ENCODE peak calls at places on chromosome X, in four cellular contexts. D, M, V and N are unnamed samples.
A peak's percentile ranks its signal among the peaks of the same experiment; 100 is the strongest.

GRCh38 chrX:32451954-32452518 is 759.3 kb downstream of the DMD start:
- DNase-seq in D (no peak), M (no peak), V (no peak), N (no peak)

GRCh38 chrX:149641432-149641831 is 9.8 kb upstream of the TMEM185A start:
- DNase-seq in D (no peak), M (no peak), V (no peak), N (no peak)

GRCh38 chrX:131617182-131617581 is 73.3 kb downstream of the OR13H1 start:
- DNase-seq in D (no peak), M (peak; percentile 1), V (no peak), N (no peak)

GRCh38 chrX:123184858-123185251 is 777 bp downstream of the GRIA3 start:
- DNase-seq in D (peak; percentile 21), M (no peak), V (peak; percentile 50), N (no peak)

GRCh38 chrX:33741807-33742206 is 390.3 kb downstream of the FAM47A start:
- DNase-seq in D (no peak), M (no peak), V (no peak), N (no peak)

GRCh38 chrX:130902446-130902782 is 595 bp downstream of the ENOX2 start:
- DNase-seq in D (no peak), M (no peak), V (no peak), N (no peak)

GRCh38 chrX:51860679-51861078 is 32.7 kb upstream of the MAGED1 start:
- DNase-seq in D (no peak), M (peak; percentile 32), V (no peak), N (no peak)

GRCh38 chrX:37677765-37678164 is 7.8 kb upstream of the XK start:
- DNase-seq in D (no peak), M (no peak), V (no peak), N (no peak)

GRCh38 chrX:26192204-26192603 is at the start of gene MAGEB6:
- DNase-seq in D (no peak), M (no peak), V (no peak), N (no peak)

GRCh38 chrX:10198254-10198653 is 41.5 kb downstream of the CLCN4 start:
- DNase-seq in D (no peak), M (peak; percentile 79), V (no peak), N (no peak)

GRCh38 chrX:39283239-39283638 is 482.0 kb downstream of the MID1IP1 start:
- DNase-seq in D (no peak), M (no peak), V (no peak), N (no peak)

GRCh38 chrX:94058728-94059382 is 384.8 kb downstream of the FAM133A start:
- DNase-seq in D (no peak), M (no peak), V (no peak), N (no peak)

GRCh38 chrX:88355252-88355651 is 391.8 kb upstream of the CPXCR1 start:
- DNase-seq in D (no peak), M (no peak), V (no peak), N (no peak)

GRCh38 chrX:108139303-108139702 is 47.7 kb downstream of the ATG4A start:
- DNase-seq in D (no peak), M (no peak), V (no peak), N (no peak)

GRCh38 chrX:74179071-74179470 is 124.9 kb upstream of the ZCCHC13 start:
- DNase-seq in D (no peak), M (peak; percentile 68), V (no peak), N (no peak)

GRCh38 chrX:56026816-56027215 is 205.3 kb upstream of the KLF8 start:
- DNase-seq in D (no peak), M (no peak), V (no peak), N (no peak)

GRCh38 chrX:155747520-155747919 is 133.6 kb upstream of the VAMP7 start:
- DNase-seq in D (peak; percentile 22), M (no peak), V (peak; percentile 45), N (no peak)

GRCh38 chrX:73855546-73855945 is 292.5 kb downstream of the CHIC1 start:
- DNase-seq in D (peak; percentile 40), M (peak; percentile 70), V (peak; percentile 66), N (no peak)

GRCh38 chrX:136708348-136708747 is 60.4 kb downstream of the CD40LG start:
- DNase-seq in D (no peak), M (peak; percentile 13), V (no peak), N (no peak)

GRCh38 chrX:56231706-56232105 is 450 bp upstream of the KLF8 start:
- DNase-seq in D (no peak), M (no peak), V (no peak), N (no peak)

GRCh38 chrX:136598631-136599030 is 49.3 kb upstream of the CD40LG start:
- DNase-seq in D (no peak), M (no peak), V (no peak), N (no peak)

GRCh38 chrX:150058728-150059127 is 120.4 kb upstream of the EOLA2 start:
- DNase-seq in D (no peak), M (no peak), V (no peak), N (no peak)

GRCh38 chrX:22097295-22097694 is 65.2 kb downstream of the PHEX start:
- DNase-seq in D (peak; percentile 22), M (peak; percentile 92), V (no peak), N (no peak)

GRCh38 chrX:15204130-15204751 is 65.6 kb downstream of the ASB9 start:
- DNase-seq in D (no peak), M (no peak), V (no peak), N (no peak)

GRCh38 chrX:115892056-115892708 is 278.4 kb upstream of the AGTR2 start:
- DNase-seq in D (no peak), M (no peak), V (no peak), N (no peak)

GRCh38 chrX:49155243-49155899 is 7.2 kb upstream of the MAGIX start:
- DNase-seq in D (peak; percentile 38), M (peak; percentile 58), V (no peak), N (no peak)

GRCh38 chrX:39682778-39683177 is 415.0 kb downstream of the BCOR start:
- DNase-seq in D (no peak), M (no peak), V (no peak), N (no peak)

GRCh38 chrX:30779453-30780030 is 109.5 kb downstream of the TAB3 start:
- DNase-seq in D (no peak), M (no peak), V (no peak), N (no peak)

GRCh38 chrX:68049466-68049865 is 383.8 kb downstream of the OPHN1 start:
- DNase-seq in D (no peak), M (peak; percentile 4), V (no peak), N (no peak)

GRCh38 chrX:143635915-143636314 is at the start of gene SLITRK4:
- DNase-seq in D (no peak), M (no peak), V (no peak), N (no peak)

GRCh38 chrX:2445662-2446623 is 54.8 kb downstream of the DHRSX start:
- DNase-seq in D (no peak), M (no peak), V (no peak), N (no peak)

GRCh38 chrX:115226929-115227328 is 7.0 kb downstream of the LRCH2 start:
- DNase-seq in D (no peak), M (peak; percentile 28), V (no peak), N (no peak)

GRCh38 chrX:10615931-10616780 is 4.2 kb downstream of the MID1 start:
- DNase-seq in D (peak; percentile 23), M (peak; percentile 58), V (peak; percentile 47), N (no peak)

GRCh38 chrX:79361192-79361870 is 5.8 kb downstream of the ITM2A start:
- DNase-seq in D (no peak), M (no peak), V (no peak), N (no peak)

GRCh38 chrX:79366556-79366887 is 612 bp downstream of the ITM2A start:
- DNase-seq in D (no peak), M (no peak), V (no peak), N (no peak)

GRCh38 chrX:79366888-79367749 is at the start of gene ITM2A:
- DNase-seq in D (peak; percentile 27), M (no peak), V (peak; percentile 44), N (no peak)

GRCh38 chrX:79365591-79365990 is 1.5 kb downstream of the ITM2A start:
- DNase-seq in D (no peak), M (no peak), V (no peak), N (no peak)

DNA sequence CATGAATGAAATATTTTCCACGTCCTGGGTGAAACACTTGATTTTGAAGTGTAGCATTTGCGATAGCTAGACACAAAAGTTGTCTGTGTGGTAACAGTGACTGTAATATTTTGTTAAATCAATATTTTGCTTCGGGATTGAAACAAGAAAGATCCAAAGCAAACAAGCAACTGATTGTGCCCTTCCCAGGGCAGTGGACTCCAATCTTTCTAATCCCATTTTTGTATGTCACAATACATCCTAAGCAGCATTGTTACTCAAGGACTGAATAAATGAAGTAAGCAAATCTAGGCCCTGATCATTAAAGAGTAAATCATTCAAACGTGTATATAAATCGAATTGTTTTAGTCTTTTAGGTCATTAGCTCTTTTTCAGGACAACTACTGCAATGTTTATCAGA is 2.8 kb downstream of the ITM2A start:
- DNase-seq in D (no peak), M (no peak), V (no peak), N (no peak)
- H3K4me3 ChIP-seq in D (no peak overlapping the region), M (no peak overlapping the region), V (no peak overlapping the region), N (no peak overlapping the region)

DNA sequence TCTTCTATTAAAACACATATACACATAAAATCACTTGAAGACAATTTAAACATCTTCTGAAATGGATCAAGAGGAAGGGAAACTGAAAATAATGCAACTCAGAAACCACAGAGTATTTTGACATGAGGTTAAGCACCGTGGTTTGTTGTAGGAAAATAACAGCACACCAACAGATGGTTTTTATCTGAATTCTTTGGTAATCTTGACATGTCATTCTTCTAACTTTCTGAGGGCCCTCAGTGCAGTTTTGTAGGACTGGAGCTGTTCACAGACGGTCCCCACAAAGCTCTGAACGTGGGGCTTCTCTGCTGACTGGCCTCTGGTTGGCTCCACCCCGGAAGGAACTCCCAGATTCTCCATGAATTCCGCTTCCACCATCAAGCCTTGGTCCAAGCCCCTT is 16.0 kb upstream of the TLR8 start:
- DNase-seq in D (no peak), M (no peak), V (no peak), N (no peak)
- H3K4me1 ChIP-seq in D (no peaks in the 10 kb centered on the region), M (no peaks in the 10 kb centered on the region), V (no peaks in the 10 kb centered on the region), N (no peaks in the 10 kb centered on the region)

DNA sequence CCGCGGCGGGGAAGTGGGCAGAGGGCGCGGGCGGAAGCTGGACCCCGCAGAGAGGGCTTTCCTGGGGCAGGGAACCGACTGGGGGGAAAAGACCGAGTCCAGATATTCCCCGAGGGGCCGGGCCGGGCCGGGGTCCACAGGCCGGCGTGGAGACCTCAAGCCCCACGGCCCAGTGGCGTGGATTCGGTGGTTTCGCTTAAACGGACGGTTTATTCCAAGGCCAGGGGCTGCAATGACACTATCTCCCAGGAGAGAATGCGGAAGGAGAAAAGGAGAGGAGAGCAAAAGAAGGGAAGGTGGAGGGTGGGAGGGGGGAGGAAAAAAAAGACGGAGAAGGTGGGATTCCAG is 10.8 kb downstream of the ARX start:
- DNase-seq in D (no peak), M (no peak), V (no peak), N (no peak)
- H3K4me3 ChIP-seq in D (peak overlapping the region; percentile 21), M (peak overlapping the region; percentile 14), V (no peak overlapping the region), N (peak overlapping the region; percentile 33)

DNA sequence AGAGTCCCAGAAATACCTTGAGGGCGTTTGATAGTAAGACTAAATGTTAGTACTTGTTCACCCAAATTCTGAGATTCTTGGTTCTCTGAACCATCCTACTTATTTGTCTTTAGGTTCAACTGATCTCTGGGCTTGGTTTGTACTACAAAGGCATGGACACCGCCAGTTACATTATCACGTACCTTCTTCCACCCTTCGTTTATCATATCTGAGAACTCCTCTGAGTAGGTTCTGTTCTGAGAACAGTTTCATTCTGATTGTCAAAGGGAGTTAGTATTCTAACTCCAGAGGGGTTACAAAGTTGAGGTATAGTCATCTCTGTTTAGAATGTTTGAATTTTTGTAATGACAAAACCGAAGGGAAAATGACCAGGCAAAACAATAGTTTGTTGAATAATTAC is 19.3 kb downstream of the ZFX start:
- DNase-seq in D (no peak), M (no peak), V (no peak), N (no peak)
- H3K4me1 ChIP-seq in D (peaks cover 54% of the 10 kb centered on the region), M (peaks cover 15% of the 10 kb centered on the region), V (peaks cover 17% of the 10 kb centered on the region), N (peaks cover 58% of the 10 kb centered on the region)